ENCODE peak calls at places on chromosomes 2 and 18, in nine cellular contexts. One of them, this sample, is unnamed.

GRCh38 chr2:157015015-157015575 is 242.4 kb upstream of the GALNT5 start:
- DNase-seq in PC-3: no peak
- DNase-seq in GM23338: no peak
- DNase-seq in hepatocyte: no peak
- DNase-seq in OCI-LY7: no peak
- DNase-seq in GM23248: no peak
- DNase-seq in HCT116: no peak
- DNase-seq in MM.1S: no peak
- DNase-seq in SK-N-SH: no peak
- DNase-seq in this sample: no peak

GRCh38 chr18:45505497-45506206 is 109.6 kb upstream of the SLC14A2 start:
- DNase-seq in hepatocyte: no peak
- DNase-seq in GM23338: no peak
- DNase-seq in SK-N-SH: no peak
- DNase-seq in GM23248: peak; percentile 23
- DNase-seq in PC-3: no peak
- DNase-seq in OCI-LY7: no peak
- DNase-seq in HCT116: no peak
- DNase-seq in MM.1S: no peak
- DNase-seq in this sample: no peak

GRCh38 chr2:215811409-215812355 is 201.7 kb downstream of the MREG start:
- DNase-seq in OCI-LY7: peak; percentile 86
- DNase-seq in GM23338: no peak
- DNase-seq in SK-N-SH: no peak
- DNase-seq in hepatocyte: no peak
- DNase-seq in HCT116: no peak
- DNase-seq in GM23248: no peak
- DNase-seq in PC-3: no peak
- DNase-seq in MM.1S: peak; percentile 79
- DNase-seq in this sample: peak; percentile 92

GRCh38 chr18:934518-935123 is 29.9 kb downstream of the ADCYAP1 start:
- DNase-seq in OCI-LY7: no peak
- DNase-seq in GM23248: no peak
- DNase-seq in SK-N-SH: no peak
- DNase-seq in PC-3: no peak
- DNase-seq in hepatocyte: no peak
- DNase-seq in HCT116: no peak
- DNase-seq in GM23338: peak; percentile 24
- DNase-seq in MM.1S: no peak
- DNase-seq in this sample: no peak

GRCh38 chr2:190849774-190850173 is 30.8 kb upstream of the GLS start:
- DNase-seq in GM23338: no peak
- DNase-seq in PC-3: peak; percentile 90
- DNase-seq in SK-N-SH: no peak
- DNase-seq in hepatocyte: no peak
- DNase-seq in HCT116: no peak
- DNase-seq in MM.1S: no peak
- DNase-seq in OCI-LY7: no peak
- DNase-seq in GM23248: peak; percentile 93
- DNase-seq in this sample: peak; percentile 4

GRCh38 chr2:212448698-212449097 is 89.9 kb downstream of the ERBB4 start:
- DNase-seq in GM23338: no peak
- DNase-seq in HCT116: no peak
- DNase-seq in hepatocyte: no peak
- DNase-seq in PC-3: no peak
- DNase-seq in SK-N-SH: no peak
- DNase-seq in OCI-LY7: no peak
- DNase-seq in GM23248: no peak
- DNase-seq in MM.1S: no peak
- DNase-seq in this sample: no peak

GRCh38 chr2:207394203-207394741 is 135.5 kb upstream of the CREB1 start:
- DNase-seq in OCI-LY7: no peak
- DNase-seq in SK-N-SH: no peak
- DNase-seq in hepatocyte: no peak
- DNase-seq in HCT116: no peak
- DNase-seq in MM.1S: no peak
- DNase-seq in GM23248: peak; percentile 78
- DNase-seq in PC-3: peak; percentile 55
- DNase-seq in GM23338: no peak
- DNase-seq in this sample: no peak

GRCh38 chr18:10053861-10054260 is 140.0 kb downstream of the VAPA start:
- DNase-seq in HCT116: no peak
- DNase-seq in PC-3: no peak
- DNase-seq in OCI-LY7: no peak
- DNase-seq in GM23338: no peak
- DNase-seq in MM.1S: no peak
- DNase-seq in GM23248: no peak
- DNase-seq in SK-N-SH: no peak
- DNase-seq in hepatocyte: no peak
- DNase-seq in this sample: no peak

GRCh38 chr2:213806125-213806726 is 522.0 kb downstream of the SPAG16 start:
- DNase-seq in hepatocyte: peak; percentile 29
- DNase-seq in MM.1S: peak; percentile 11
- DNase-seq in PC-3: peak; percentile 71
- DNase-seq in GM23248: peak; percentile 60
- DNase-seq in HCT116: no peak
- DNase-seq in GM23338: peak; percentile 17
- DNase-seq in SK-N-SH: peak; percentile 27
- DNase-seq in OCI-LY7: peak; percentile 31
- DNase-seq in this sample: peak; percentile 69

GRCh38 chr2:239147376-239147775 is 253.4 kb downstream of the HDAC4 start:
- DNase-seq in GM23338: no peak
- DNase-seq in OCI-LY7: no peak
- DNase-seq in PC-3: no peak
- DNase-seq in hepatocyte: no peak
- DNase-seq in MM.1S: no peak
- DNase-seq in GM23248: no peak
- DNase-seq in SK-N-SH: no peak
- DNase-seq in HCT116: no peak
- DNase-seq in this sample: no peak

GRCh38 chr2:175766880-175767279 is 235.2 kb downstream of the LNPK start:
- DNase-seq in HCT116: no peak
- DNase-seq in GM23248: peak; percentile 46
- DNase-seq in PC-3: peak; percentile 5
- DNase-seq in OCI-LY7: no peak
- DNase-seq in GM23338: no peak
- DNase-seq in hepatocyte: peak; percentile 22
- DNase-seq in MM.1S: no peak
- DNase-seq in SK-N-SH: no peak
- DNase-seq in this sample: no peak

GRCh38 chr2:232117413-232117812 is 155.9 kb downstream of the DIS3L2 start:
- DNase-seq in hepatocyte: no peak
- DNase-seq in GM23248: no peak
- DNase-seq in GM23338: peak; percentile 75
- DNase-seq in PC-3: no peak
- DNase-seq in SK-N-SH: no peak
- DNase-seq in OCI-LY7: peak; percentile 32
- DNase-seq in HCT116: no peak
- DNase-seq in MM.1S: no peak
- DNase-seq in this sample: no peak

GRCh38 chr2:33607905-33608304 is 8.8 kb upstream of the FAM98A start:
- DNase-seq in GM23248: no peak
- DNase-seq in PC-3: no peak
- DNase-seq in OCI-LY7: no peak
- DNase-seq in hepatocyte: no peak
- DNase-seq in SK-N-SH: no peak
- DNase-seq in MM.1S: no peak
- DNase-seq in HCT116: no peak
- DNase-seq in GM23338: peak; percentile 7
- DNase-seq in this sample: no peak

GRCh38 chr18:59547691-59548182 is 149.5 kb downstream of the CCBE1 start:
- DNase-seq in GM23248: peak; percentile 81
- DNase-seq in SK-N-SH: no peak
- DNase-seq in GM23338: peak; percentile 32
- DNase-seq in HCT116: no peak
- DNase-seq in hepatocyte: peak; percentile 45
- DNase-seq in OCI-LY7: no peak
- DNase-seq in MM.1S: peak; percentile 75
- DNase-seq in PC-3: no peak
- DNase-seq in this sample: no peak

GRCh38 chr2:100957971-100958653 is 44.0 kb upstream of the RPL31 start:
- DNase-seq in GM23248: peak; percentile 95
- DNase-seq in PC-3: peak; percentile 90
- DNase-seq in HCT116: no peak
- DNase-seq in GM23338: no peak
- DNase-seq in OCI-LY7: no peak
- DNase-seq in MM.1S: no peak
- DNase-seq in SK-N-SH: no peak
- DNase-seq in hepatocyte: peak; percentile 29
- DNase-seq in this sample: no peak

GRCh38 chr2:205129531-205129930 is 552.8 kb upstream of the NRP2 start:
- DNase-seq in MM.1S: no peak
- DNase-seq in OCI-LY7: no peak
- DNase-seq in SK-N-SH: no peak
- DNase-seq in GM23248: no peak
- DNase-seq in HCT116: no peak
- DNase-seq in PC-3: no peak
- DNase-seq in hepatocyte: no peak
- DNase-seq in GM23338: no peak
- DNase-seq in this sample: no peak

GRCh38 chr2:23697256-23697655 is 229.7 kb downstream of the ATAD2B start:
- DNase-seq in GM23338: no peak
- DNase-seq in hepatocyte: no peak
- DNase-seq in SK-N-SH: no peak
- DNase-seq in MM.1S: no peak
- DNase-seq in HCT116: no peak
- DNase-seq in PC-3: no peak
- DNase-seq in OCI-LY7: no peak
- DNase-seq in GM23248: no peak
- DNase-seq in this sample: no peak

GRCh38 chr2:194954216-194954615 is 702.8 kb upstream of the SLC39A10 start:
- DNase-seq in OCI-LY7: no peak
- DNase-seq in hepatocyte: no peak
- DNase-seq in GM23248: no peak
- DNase-seq in HCT116: no peak
- DNase-seq in PC-3: no peak
- DNase-seq in GM23338: no peak
- DNase-seq in SK-N-SH: no peak
- DNase-seq in MM.1S: no peak
- DNase-seq in this sample: no peak

GRCh38 chr2:131657895-131658768 is 130.4 kb downstream of the CCDC74A start:
- DNase-seq in GM23248: no peak
- DNase-seq in GM23338: no peak
- DNase-seq in hepatocyte: no peak
- DNase-seq in HCT116: no peak
- DNase-seq in OCI-LY7: no peak
- DNase-seq in SK-N-SH: no peak
- DNase-seq in MM.1S: no peak
- DNase-seq in PC-3: no peak
- DNase-seq in this sample: no peak

GRCh38 chr18:24055009-24055804 is 40.7 kb downstream of the TTC39C start:
- DNase-seq in SK-N-SH: no peak
- DNase-seq in GM23338: no peak
- DNase-seq in HCT116: no peak
- DNase-seq in OCI-LY7: no peak
- DNase-seq in GM23248: no peak
- DNase-seq in PC-3: no peak
- DNase-seq in MM.1S: no peak
- DNase-seq in hepatocyte: no peak
- DNase-seq in this sample: no peak
- H3K4me1 ChIP-seq in SK-N-SH: peaks cover 8% of the 10 kb centered on the region
- H3K4me1 ChIP-seq in GM23338: peaks cover 26% of the 10 kb centered on the region
- H3K4me1 ChIP-seq in HCT116: peaks cover 17% of the 10 kb centered on the region
- H3K4me1 ChIP-seq in OCI-LY7: peaks cover 23% of the 10 kb centered on the region
- H3K4me1 ChIP-seq in GM23248: peaks cover 10% of the 10 kb centered on the region
- H3K4me1 ChIP-seq in PC-3: peaks cover 22% of the 10 kb centered on the region
- H3K4me1 ChIP-seq in MM.1S: no peaks in the 10 kb centered on the region
- H3K4me1 ChIP-seq in hepatocyte: peaks cover 12% of the 10 kb centered on the region
- H3K4me1 ChIP-seq in this sample: peaks cover 10% of the 10 kb centered on the region

DNA sequence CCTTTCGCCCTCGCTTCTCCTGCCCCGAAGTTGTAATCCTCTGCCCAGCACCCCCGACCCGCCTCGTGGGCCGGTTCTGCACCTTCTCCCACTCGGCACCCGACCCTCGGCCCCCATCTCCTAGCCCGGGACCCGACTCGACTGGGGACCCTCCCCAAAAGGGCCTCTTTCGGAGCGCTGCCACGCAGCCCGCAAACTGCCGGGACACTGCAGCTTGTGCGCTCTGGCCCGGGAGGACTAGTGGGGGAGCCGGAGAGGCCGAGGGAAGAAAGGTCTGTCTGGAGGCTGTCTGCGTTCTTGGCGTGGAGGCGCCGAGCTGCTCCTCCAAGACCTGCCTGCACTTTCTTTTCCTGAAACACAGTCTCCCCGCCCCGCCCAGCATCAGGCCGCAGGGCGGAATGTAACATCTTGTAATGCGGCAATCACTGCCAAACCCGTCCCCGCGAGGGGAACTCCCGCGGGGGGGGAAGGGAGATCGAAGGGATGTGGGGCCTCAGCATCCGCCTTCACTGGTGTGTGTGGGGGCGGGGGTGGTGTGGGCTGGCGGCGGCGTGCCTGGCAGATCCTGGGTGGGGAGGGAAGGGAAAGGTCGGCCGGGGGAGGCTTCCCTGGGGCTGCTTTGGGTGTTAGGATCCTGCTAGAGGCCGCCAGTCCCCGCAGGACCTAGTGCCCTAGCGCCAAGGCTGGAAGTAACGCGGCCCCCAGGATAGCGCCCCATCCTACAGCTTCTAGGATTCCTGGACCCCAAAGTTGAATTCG is 7.4 kb downstream of the DLX2 start:
- DNase-seq in MM.1S: peak; percentile 31
- DNase-seq in hepatocyte: peak; percentile 67
- DNase-seq in HCT116: no peak
- DNase-seq in GM23248: peak; percentile 95
- DNase-seq in OCI-LY7: peak; percentile 27
- DNase-seq in SK-N-SH: peak; percentile 74
- DNase-seq in PC-3: peak; percentile 91
- DNase-seq in GM23338: peak; percentile 85
- DNase-seq in this sample: peak; percentile 75
- H3K4me2 ChIP-seq in MM.1S: peak overlapping the region; percentile 88
- H3K4me2 ChIP-seq in hepatocyte: peak overlapping the region; percentile 93
- H3K4me2 ChIP-seq in HCT116: peak overlapping the region; percentile 99
- H3K4me2 ChIP-seq in GM23248: peak overlapping the region; percentile 99
- H3K4me2 ChIP-seq in OCI-LY7: peak overlapping the region; percentile 66
- H3K4me2 ChIP-seq in SK-N-SH: peak overlapping the region; percentile 90
- H3K4me2 ChIP-seq in PC-3: peak overlapping the region; percentile 100
- H3K4me2 ChIP-seq in GM23338: peak overlapping the region; percentile 88
- H3K4me2 ChIP-seq in this sample: peak overlapping the region; percentile 91

GRCh38 chr2:10968176-10968575 is 56.4 kb downstream of the KCNF1 start:
- DNase-seq in GM23338: no peak
- DNase-seq in OCI-LY7: no peak
- DNase-seq in PC-3: no peak
- DNase-seq in MM.1S: no peak
- DNase-seq in SK-N-SH: no peak
- DNase-seq in HCT116: no peak
- DNase-seq in GM23248: no peak
- DNase-seq in hepatocyte: no peak
- DNase-seq in this sample: no peak
- H3K9me2 ChIP-seq in GM23338: no peaks in the 10 kb centered on the region
- H3K9me2 ChIP-seq in OCI-LY7: no peaks in the 10 kb centered on the region
- H3K9me2 ChIP-seq in PC-3: no peaks in the 10 kb centered on the region
- H3K9me2 ChIP-seq in MM.1S: no peaks in the 10 kb centered on the region
- H3K9me2 ChIP-seq in SK-N-SH: no peaks in the 10 kb centered on the region
- H3K9me2 ChIP-seq in HCT116: no peaks in the 10 kb centered on the region
- H3K9me2 ChIP-seq in GM23248: no peaks in the 10 kb centered on the region
- H3K9me2 ChIP-seq in hepatocyte: no peaks in the 10 kb centered on the region
- H3K9me2 ChIP-seq in this sample: no peaks in the 10 kb centered on the region

GRCh38 chr2:224947566-224947965 is 94.7 kb downstream of the DOCK10 start:
- DNase-seq in SK-N-SH: no peak
- DNase-seq in OCI-LY7: peak; percentile 72
- DNase-seq in HCT116: no peak
- DNase-seq in hepatocyte: no peak
- DNase-seq in GM23338: no peak
- DNase-seq in MM.1S: no peak
- DNase-seq in PC-3: no peak
- DNase-seq in GM23248: no peak
- DNase-seq in this sample: no peak
- H3K4me1 ChIP-seq in SK-N-SH: no peaks in the 10 kb centered on the region
- H3K4me1 ChIP-seq in OCI-LY7: peaks cover 79% of the 10 kb centered on the region
- H3K4me1 ChIP-seq in HCT116: no peaks in the 10 kb centered on the region
- H3K4me1 ChIP-seq in hepatocyte: no peaks in the 10 kb centered on the region
- H3K4me1 ChIP-seq in GM23338: peaks cover 20% of the 10 kb centered on the region
- H3K4me1 ChIP-seq in MM.1S: peaks cover 27% of the 10 kb centered on the region
- H3K4me1 ChIP-seq in PC-3: peaks cover 10% of the 10 kb centered on the region
- H3K4me1 ChIP-seq in GM23248: peaks cover 38% of the 10 kb centered on the region
- H3K4me1 ChIP-seq in this sample: no peaks in the 10 kb centered on the region

This sample was measured in Karpas-422.